ENCODE peak calls at places on chromosomes 12 and 14, in nine cellular contexts. X is hypothalamus; V is effector CD8-positive, alpha-beta T cell; B is adipocyte; O is fibroblast of lung; Z is nucleus accumbens; W is activated CD4-positive, alpha-beta T cell treated with anti-CD3 and anti-CD28 coated beads, Interleukin-2, amount 50 U/mL, for 48 hours; R is NCI-H82; K is uterus. A is an unnamed sample.

GRCh38 chr14:94390372-94391086 is 2.1 kb upstream of the SERPINA1 start:
- DNase-seq in B (no peak), W (no peak), O (peak; percentile 40), Z (no peak), R (no peak), V (no peak), K (no peak), X (no peak), A (peak; percentile 72)

GRCh38 chr12:39300799-39301198 is 142.1 kb downstream of the KIF21A start:
- DNase-seq in X (no peak), Z (no peak), O (peak; percentile 41), V (no peak), R (no peak), W (no peak), B (no peak), K (no peak), A (no peak)

GRCh38 chr12:49925433-49926194 is 21.9 kb upstream of the FAIM2 start:
- DNase-seq in O (no peak), Z (no peak), W (no peak), V (no peak), B (no peak), X (no peak), R (no peak), K (peak; percentile 5), A (no peak)

GRCh38 chr12:107929436-107929835 is 154.9 kb downstream of the ASCL4 start:
- DNase-seq in R (peak; percentile 78), X (no peak), W (no peak), B (peak; percentile 8), V (no peak), K (no peak), Z (no peak), O (peak; percentile 41), A (no peak)

GRCh38 chr14:79057333-79057732 is 887.2 kb downstream of the NRXN3 start:
- DNase-seq in Z (no peak), X (no peak), O (peak; percentile 42), B (no peak), K (no peak), V (no peak), R (no peak), W (no peak), A (no peak)

GRCh38 chr12:124527861-124528561 is 39.4 kb downstream of the NCOR2 start:
- DNase-seq in X (no peak), R (peak; percentile 95), O (peak; percentile 51), Z (no peak), B (no peak), V (no peak), K (no peak), W (no peak), A (no peak)

GRCh38 chr14:105072381-105072861 is 7.2 kb upstream of the GPR132 start:
- DNase-seq in O (no peak), V (no peak), W (no peak), B (no peak), K (no peak), Z (no peak), R (no peak), X (no peak), A (no peak)

GRCh38 chr14:92464156-92464555 is 49.4 kb upstream of the RIN3 start:
- DNase-seq in V (no peak), X (no peak), Z (no peak), B (no peak), K (no peak), O (no peak), R (no peak), W (no peak), A (no peak)

GRCh38 chr14:104984056-104984894 is 1.3 kb upstream of the CLBA1 start:
- DNase-seq in V (no peak), O (no peak), X (no peak), B (no peak), W (no peak), K (no peak), R (no peak), Z (no peak), A (no peak)

GRCh38 chr14:56694609-56695008 is 115.0 kb downstream of the TMEM260 start:
- DNase-seq in W (no peak), V (no peak), Z (no peak), R (no peak), K (no peak), X (no peak), O (no peak), B (no peak), A (no peak)

GRCh38 chr12:26867084-26867483 is 34.1 kb upstream of the ITPR2 start:
- DNase-seq in Z (no peak), V (no peak), O (no peak), K (no peak), B (no peak), R (no peak), X (no peak), W (no peak), A (no peak)

GRCh38 chr12:59736786-59737185 is 141.0 kb downstream of the SLC16A7 start:
- DNase-seq in R (peak; percentile 81), W (no peak), V (no peak), Z (no peak), B (peak; percentile 89), O (peak; percentile 91), K (no peak), X (no peak), A (peak; percentile 9)

A was measured in Calu3.